ENCODE peak calls at places on chromosomes 6 and 20, in eight cellular contexts. S is tibial artery, W is mucosa of descending colon, A is Peyer's patch, O is BE2C, M is adrenal gland, N is OCI-LY7, V is lung. X is an unnamed sample.

GRCh38 chr6:157198425-157199279 is 124.7 kb downstream of the TMEM242 start:
- DNase-seq in M (peak; percentile 63), N (no peak), S (peak; percentile 64), V (peak; percentile 91), O (peak; percentile 42), A (no peak), W (peak; percentile 90), X (peak; percentile 49)

GRCh38 chr6:29653452-29654038 is 3.3 kb upstream of the MOG start:
- DNase-seq in N (peak; percentile 82), V (peak; percentile 48), W (no peak), O (peak; percentile 53), M (peak; percentile 49), S (no peak), A (peak; percentile 31), X (no peak)

GRCh38 chr6:81895511-81896185 is 143.2 kb upstream of the TENT5A start:
- DNase-seq in O (no peak), A (no peak), S (no peak), V (no peak), M (no peak), N (no peak), W (no peak), X (no peak)

GRCh38 chr6:12078014-12078413 is 65.9 kb downstream of the HIVEP1 start:
- DNase-seq in W (no peak), A (no peak), O (no peak), N (no peak), M (no peak), S (no peak), V (no peak), X (no peak)

GRCh38 chr6:4472953-4473642 is 303.1 kb upstream of the CDYL start:
- DNase-seq in O (no peak), N (no peak), V (no peak), W (no peak), A (no peak), S (no peak), M (no peak), X (no peak)

GRCh38 chr6:112139052-112139451 is 51.7 kb downstream of the FAM229B start:
- DNase-seq in W (no peak), A (no peak), O (no peak), V (no peak), N (no peak), S (no peak), M (no peak), X (no peak)

GRCh38 chr6:127204278-127204677 is 62.4 kb upstream of the RNF146 start:
- DNase-seq in V (no peak), O (no peak), A (no peak), M (no peak), N (no peak), S (no peak), W (no peak), X (no peak)

GRCh38 chr20:4150095-4150492 is 134.7 kb upstream of the RNF24 start:
- DNase-seq in S (peak; percentile 20), N (no peak), O (no peak), V (no peak), M (no peak), W (no peak), A (no peak), X (no peak)

GRCh38 chr20:45817652-45818194 is 5.3 kb downstream of the UBE2C start:
- DNase-seq in V (peak; percentile 54), S (no peak), W (no peak), N (no peak), M (no peak), O (no peak), A (no peak), X (no peak)

GRCh38 chr6:152170313-152170701 is 362.8 kb downstream of the ESR1 start:
- DNase-seq in A (no peak), M (no peak), O (no peak), S (no peak), N (no peak), V (no peak), W (no peak), X (no peak)

GRCh38 chr6:36979343-36979742 is 6.7 kb downstream of the MTCH1 start:
- DNase-seq in W (no peak), O (peak; percentile 70), A (no peak), M (peak; percentile 81), S (peak; percentile 52), V (no peak), N (no peak), X (peak; percentile 78)

GRCh38 chr6:35044771-35045275 is 96.3 kb downstream of the TCP11 start:
- DNase-seq in O (no peak), W (no peak), S (peak; percentile 23), M (no peak), V (no peak), N (no peak), A (no peak), X (no peak)

GRCh38 chr6:3603443-3604130 is 146.7 kb upstream of the SLC22A23 start:
- DNase-seq in S (no peak), W (no peak), O (no peak), N (no peak), V (no peak), A (no peak), M (no peak), X (no peak)

GRCh38 chr20:5991623-5992441 is 41.4 kb downstream of the MCM8 start:
- DNase-seq in O (no peak), N (no peak), S (no peak), W (no peak), M (no peak), V (no peak), A (no peak), X (no peak)

GRCh38 chr6:55011034-55011433 is 163.3 kb upstream of the HCRTR2 start:
- DNase-seq in W (no peak), N (no peak), M (no peak), O (no peak), S (no peak), V (no peak), A (no peak), X (no peak)

GRCh38 chr6:108250240-108250866 is 10.5 kb downstream of the SNX3 start:
- DNase-seq in S (no peak), V (no peak), A (no peak), W (no peak), M (no peak), O (no peak), N (peak; percentile 64), X (no peak)

GRCh38 chr6:23503173-23503572 is 622.8 kb upstream of the NRSN1 start:
- DNase-seq in N (no peak), M (no peak), V (no peak), A (no peak), O (no peak), S (no peak), W (no peak), X (no peak)

GRCh38 chr6:137927777-137928218 is 60.7 kb downstream of the TNFAIP3 start:
- DNase-seq in N (peak; percentile 61), W (no peak), V (no peak), S (no peak), O (no peak), M (no peak), A (peak; percentile 64), X (no peak)

GRCh38 chr20:346640-347316 is at the start of gene NRSN2:
- DNase-seq in A (peak; percentile 41), M (peak; percentile 87), V (peak; percentile 55), O (peak; percentile 72), S (peak; percentile 61), N (no peak), W (peak; percentile 77), X (peak; percentile 67)

GRCh38 chr6:131561925-131562707 is 10.9 kb upstream of the ARG1 start:
- DNase-seq in N (no peak), V (no peak), S (no peak), W (no peak), O (no peak), M (no peak), A (no peak), X (no peak)

GRCh38 chr6:43402819-43403218 is 24.5 kb upstream of the ABCC10 start:
- DNase-seq in V (no peak), W (no peak), A (no peak), S (no peak), N (no peak), M (no peak), O (no peak), X (no peak)

GRCh38 chr6:90290991-90291390 is 5.7 kb downstream of the BACH2 start:
- DNase-seq in M (no peak), N (no peak), V (no peak), W (no peak), O (no peak), A (no peak), S (no peak), X (no peak)

GRCh38 chr20:45070932-45071632 is 29.8 kb downstream of the KCNS1 start:
- DNase-seq in S (no peak), M (peak; percentile 71), N (no peak), V (no peak), O (no peak), W (no peak), A (no peak), X (no peak)

GRCh38 chr6:10151144-10151915 is 263.5 kb downstream of the TFAP2A start:
- DNase-seq in O (no peak), V (no peak), W (no peak), A (no peak), M (no peak), N (no peak), S (no peak), X (no peak)

DNA sequence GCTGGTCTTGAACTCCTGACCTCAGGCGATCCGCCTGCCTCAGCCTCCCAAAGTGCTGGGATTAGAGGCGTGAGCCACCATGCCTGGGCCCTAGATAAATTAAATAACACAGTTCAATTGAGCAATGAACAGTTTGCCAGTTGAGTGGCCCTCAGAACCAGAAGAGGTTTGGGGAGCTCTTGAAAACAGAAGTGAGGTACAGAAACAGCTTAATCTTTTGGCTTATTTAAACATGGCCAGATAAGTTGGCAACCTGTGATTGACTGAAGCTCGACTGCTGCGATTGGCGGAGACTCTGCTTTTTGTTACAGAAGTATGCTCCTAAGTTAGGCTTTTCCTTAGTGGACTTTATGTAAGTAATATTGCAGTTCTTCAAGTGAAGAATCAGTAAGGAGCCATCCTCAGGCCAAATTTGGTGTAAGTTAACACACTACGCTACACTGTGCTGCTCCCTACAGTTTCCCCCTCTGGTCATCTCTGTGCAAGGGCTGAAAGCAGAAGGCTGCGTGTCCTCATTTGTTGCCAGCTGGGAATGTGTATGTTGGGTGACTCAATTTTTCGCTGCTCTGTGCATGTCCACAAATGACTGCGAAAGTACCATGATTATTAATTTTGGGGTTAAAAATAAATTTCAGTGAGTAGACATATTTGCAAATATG is 9.8 kb downstream of the XRN2 start:
- DNase-seq in M (no peak), O (no peak), W (no peak), N (no peak), A (no peak), S (no peak), V (peak; percentile 76), X (no peak)
- H3K9me3 ChIP-seq in M (no peaks in the 10 kb centered on the region), O (no peaks in the 10 kb centered on the region), W (no peaks in the 10 kb centered on the region), N (peaks cover 22% of the 10 kb centered on the region), A (no peaks in the 10 kb centered on the region), S (no peaks in the 10 kb centered on the region), V (no peaks in the 10 kb centered on the region), X (peaks cover 5% of the 10 kb centered on the region)

GRCh38 chr20:32343438-32343837 is 14.7 kb upstream of the ASXL1 start:
- DNase-seq in O (no peak), S (no peak), N (no peak), A (no peak), V (no peak), M (peak; percentile 31), W (no peak), X (no peak)
- H3K4me1 ChIP-seq in O (peaks cover 5% of the 10 kb centered on the region), S (no peaks in the 10 kb centered on the region), N (peaks cover 12% of the 10 kb centered on the region), A (no peaks in the 10 kb centered on the region), V (no peaks in the 10 kb centered on the region), M (no peaks in the 10 kb centered on the region), W (no peaks in the 10 kb centered on the region), X (no peaks in the 10 kb centered on the region)

GRCh38 chr20:56155625-56156024 is 92.9 kb upstream of the MC3R start:
- DNase-seq in A (no peak), S (no peak), W (no peak), N (no peak), V (no peak), M (no peak), O (no peak), X (no peak)
- H3K9me3 ChIP-seq in A (no peaks in the 10 kb centered on the region), S (no peaks in the 10 kb centered on the region), W (no peaks in the 10 kb centered on the region), N (no peaks in the 10 kb centered on the region), V (peaks cover 4% of the 10 kb centered on the region), M (no peaks in the 10 kb centered on the region), O (no peaks in the 10 kb centered on the region), X (no peaks in the 10 kb centered on the region)

GRCh38 chr6:1605822-1606532 is 3.7 kb upstream of the FOXC1 start:
- DNase-seq in M (no peak), W (no peak), O (no peak), A (no peak), N (no peak), V (no peak), S (no peak), X (peak; percentile 30)
- H3K4me1 ChIP-seq in M (peaks cover 18% of the 10 kb centered on the region), W (peaks cover 30% of the 10 kb centered on the region), O (peaks cover 11% of the 10 kb centered on the region), A (peaks cover 7% of the 10 kb centered on the region), N (no peaks in the 10 kb centered on the region), V (no peaks in the 10 kb centered on the region), S (peaks cover 21% of the 10 kb centered on the region), X (peaks cover 15% of the 10 kb centered on the region)